ENCODE peak calls at places on chromosomes 5 and 9, in ten cellular contexts. U is WERI-Rb-1; S is CD4-positive, alpha-beta memory T cell; F is GM23248; D is cardiac muscle cell; C is PC-3; K is PC-9; I is aorta; W is right cardiac atrium; Z is heart left ventricle. O is an unnamed sample.

GRCh38 chr5:150396247-150396646 is 16.5 kb downstream of the CD74 start:
- DNase-seq in I (no peak), U (no peak), Z (no peak), K (no peak), D (no peak), F (no peak), S (no peak), W (no peak), C (no peak), O (no peak)

GRCh38 chr5:157366741-157367684 is 93.0 kb upstream of the NIPAL4 start:
- DNase-seq in K (no peak), I (peak), D (peak), C (peak), W (no peak), U (no peak), Z (no peak), S (no peak), F (peak), O (no peak)

GRCh38 chr5:91403404-91403803 is 20.3 kb upstream of the ARRDC3 start:
- DNase-seq in K (no peak), W (no peak), D (no peak), Z (no peak), F (peak), C (no peak), I (no peak), S (no peak), U (no peak), O (no peak)

GRCh38 chr9:124212381-124213050 is 45.2 kb upstream of the NEK6 start:
- DNase-seq in C (peak), Z (no peak), K (peak), I (peak), S (no peak), W (no peak), D (no peak), F (peak), U (no peak), O (no peak)

GRCh38 chr5:16871746-16872339 is 64.2 kb downstream of the MYO10 start:
- DNase-seq in Z (no peak), C (peak), D (no peak), S (no peak), K (no peak), F (peak), I (no peak), U (no peak), W (no peak), O (peak)

GRCh38 chr9:101027733-101028345 is 688 bp upstream of the PLPPR1 start:
- DNase-seq in K (no peak), I (no peak), Z (no peak), F (no peak), S (no peak), D (no peak), C (no peak), W (no peak), U (no peak), O (no peak)

GRCh38 chr5:78009937-78010527 is 233.9 kb upstream of the TBCA start:
- DNase-seq in K (no peak), F (peak), Z (no peak), D (no peak), S (no peak), I (no peak), U (no peak), W (no peak), C (no peak), O (no peak)

GRCh38 chr5:58496488-58496887 is 5.3 kb downstream of the GAPT start:
- DNase-seq in S (no peak), I (no peak), K (no peak), Z (no peak), U (no peak), C (no peak), D (no peak), F (no peak), W (no peak), O (no peak)

GRCh38 chr5:159971931-159972461 is 36.9 kb upstream of the TTC1 start:
- DNase-seq in F (peak), I (no peak), D (peak), U (peak), C (no peak), W (peak), S (no peak), K (no peak), Z (no peak), O (no peak)

GRCh38 chr9:1216532-1216931 is 166.4 kb downstream of the DMRT2 start:
- DNase-seq in F (peak), Z (no peak), D (no peak), K (no peak), W (no peak), S (no peak), U (no peak), I (no peak), C (peak), O (no peak)

GRCh38 chr9:36091028-36091953 is 45.2 kb upstream of the GLIPR2 start:
- DNase-seq in C (peak), D (peak), Z (peak), F (peak), W (no peak), S (no peak), K (no peak), I (no peak), U (no peak), O (no peak)

GRCh38 chr9:128375865-128376264 is 4.7 kb downstream of the URM1 start:
- DNase-seq in S (no peak), I (no peak), Z (no peak), W (no peak), C (no peak), K (no peak), F (peak), D (no peak), U (no peak), O (no peak)

GRCh38 chr5:72510610-72511121 is 3.5 kb upstream of the ZNF366 start:
- DNase-seq in D (no peak), C (peak), F (peak), I (peak), S (no peak), Z (peak), U (no peak), K (no peak), W (peak), O (no peak)

GRCh38 chr5:96045888-96046287 is 84.2 kb upstream of the ELL2 start:
- DNase-seq in I (no peak), D (no peak), W (no peak), S (no peak), U (no peak), F (no peak), K (no peak), Z (no peak), C (no peak), O (no peak)

GRCh38 chr5:140111859-140112551 is 1.9 kb upstream of the PURA start:
- DNase-seq in K (no peak), D (no peak), Z (no peak), F (no peak), S (no peak), W (no peak), C (no peak), I (no peak), U (no peak), O (no peak)
- H3K27ac ChIP-seq in K (no peak), D (no peak), Z (no peak), F (peak), S (no peak), W (no peak), C (no peak), I (peak), U (peak), O (peak)

GRCh38 chr9:130461218-130461630 is 16.5 kb downstream of the ASS1 start:
- DNase-seq in S (peak), Z (peak), K (no peak), U (peak), I (peak), C (peak), W (peak), D (peak), F (peak), O (peak)

GRCh38 chr9:130461731-130462130 is 17.0 kb downstream of the ASS1 start:
- DNase-seq in S (no peak), W (peak), U (no peak), I (no peak), F (no peak), C (no peak), Z (no peak), K (no peak), D (no peak), O (no peak)

GRCh38 chr9:130463141-130463540 is 18.4 kb downstream of the ASS1 start:
- DNase-seq in U (no peak), C (no peak), W (peak), S (no peak), K (no peak), I (no peak), F (no peak), D (no peak), Z (no peak), O (no peak)

GRCh38 chr9:130463763-130464745 is 19.3 kb downstream of the ASS1 start:
- DNase-seq in U (no peak), D (no peak), S (no peak), Z (no peak), W (peak), I (no peak), F (no peak), K (no peak), C (no peak), O (no peak)

DNA sequence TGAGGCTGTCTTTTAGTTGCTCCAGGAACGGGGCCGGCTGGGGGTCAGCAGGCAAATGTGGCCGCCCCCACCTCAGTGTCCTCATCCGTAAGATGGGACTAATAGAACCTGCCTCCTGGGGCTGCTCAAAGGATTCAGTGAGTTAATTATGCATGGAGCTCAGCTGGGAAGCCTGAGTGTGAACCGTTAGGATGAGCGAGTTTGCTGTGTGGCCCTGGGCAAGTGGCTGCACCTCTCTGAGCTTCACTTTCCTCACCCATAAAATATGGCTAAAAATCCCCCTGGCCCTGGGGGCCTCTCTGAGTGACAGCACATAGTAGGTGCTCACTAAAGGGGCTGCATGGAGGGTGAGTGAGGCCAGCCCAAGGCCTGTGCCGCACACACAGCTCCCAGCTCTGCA is 17.9 kb downstream of the ASS1 start:
- DNase-seq in D (no peak), S (no peak), K (no peak), U (no peak), C (no peak), I (no peak), F (no peak), Z (no peak), W (peak), O (no peak)
- H3K4me3 ChIP-seq in D (no peak), S (no peak), K (no peak), U (no peak), C (no peak), I (no peak), F (no peak), Z (no peak), W (no peak), O (no peak)

GRCh38 chr5:116359575-116359974 is 215.0 kb downstream of the SEMA6A start:
- DNase-seq in K (no peak), W (no peak), C (no peak), I (no peak), S (no peak), F (no peak), U (no peak), Z (no peak), D (no peak), O (no peak)
- H3K27ac ChIP-seq in K (no peak), W (peak), C (no peak), I (no peak), S (no peak), F (no peak), U (no peak), Z (peak), D (no peak), O (no peak)

DNA sequence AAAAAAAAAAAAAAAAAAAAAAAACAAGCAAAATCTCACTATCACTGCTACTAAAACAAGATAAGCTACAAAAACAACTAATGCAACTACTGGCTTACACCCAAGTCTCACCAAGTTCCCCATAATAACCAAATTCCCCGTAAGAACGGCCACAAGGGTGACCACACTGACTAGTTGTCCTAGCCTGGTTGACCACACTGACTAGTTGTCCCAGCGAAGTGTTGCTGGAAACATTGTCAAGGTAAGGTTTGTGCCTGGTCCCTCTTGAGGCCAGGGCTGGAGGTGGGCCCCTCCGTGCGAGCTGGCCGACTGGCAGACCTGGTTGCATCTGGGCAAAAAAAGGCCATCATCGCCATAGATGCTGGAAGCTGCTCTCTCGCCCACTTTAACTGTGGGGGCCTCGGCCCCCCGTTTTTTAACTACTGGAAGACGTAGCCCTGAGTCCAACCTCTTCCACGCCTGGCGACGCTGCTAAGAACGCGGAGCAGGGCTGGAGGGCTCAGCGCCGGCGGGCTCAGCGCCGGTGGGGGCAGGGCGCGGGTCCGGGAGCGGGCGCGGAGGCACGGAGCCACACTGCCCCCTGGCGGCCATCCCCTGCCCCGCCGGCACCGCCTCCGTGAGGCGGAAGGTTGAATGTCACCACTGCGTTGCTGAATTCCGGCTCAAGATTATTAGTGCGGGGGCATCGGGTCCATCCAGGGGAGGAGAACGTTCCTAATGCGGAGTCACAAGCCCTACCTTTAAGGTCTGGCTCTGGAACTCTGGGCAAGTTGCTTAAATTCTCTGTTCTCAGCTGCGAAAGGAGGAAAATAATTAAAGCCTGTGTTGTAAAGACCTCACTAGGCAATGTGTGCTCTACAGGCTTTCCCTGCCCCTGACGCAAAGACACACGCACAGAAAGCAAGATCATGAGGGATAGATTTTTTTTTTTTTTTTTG is 84.0 kb downstream of the HSD17B3 start:
- DNase-seq in S (peak), I (peak), D (peak), F (peak), Z (peak), C (peak), K (peak), W (peak), U (peak), O (peak)
- H3K4me3 ChIP-seq in S (no peak), I (no peak), D (peak), F (peak), Z (peak), C (peak), K (no peak), W (peak), U (peak), O (peak)

GRCh38 chr9:77602852-77603251 is 45.3 kb downstream of the GNA14 start:
- DNase-seq in I (no peak), D (no peak), S (no peak), W (no peak), F (no peak), K (no peak), U (no peak), C (no peak), Z (no peak), O (no peak)

GRCh38 chr9:77606526-77606925 is 41.6 kb downstream of the GNA14 start:
- DNase-seq in D (no peak), C (no peak), W (no peak), K (no peak), Z (no peak), F (no peak), U (no peak), I (no peak), S (no peak), O (no peak)

GRCh38 chr9:77601476-77602056 is 46.6 kb downstream of the GNA14 start:
- DNase-seq in C (no peak), W (no peak), K (no peak), I (no peak), Z (no peak), D (no peak), S (no peak), U (no peak), F (no peak), O (no peak)

GRCh38 chr9:77605449-77606220 is 42.5 kb downstream of the GNA14 start:
- DNase-seq in D (no peak), S (no peak), F (no peak), I (no peak), K (no peak), C (no peak), U (no peak), Z (no peak), W (no peak), O (no peak)

GRCh38 chr9:77604316-77604715 is 43.8 kb downstream of the GNA14 start:
- DNase-seq in Z (no peak), S (no peak), W (no peak), I (no peak), K (no peak), C (no peak), U (no peak), F (no peak), D (no peak), O (no peak)
- H3K27ac ChIP-seq in Z (no peak), S (no peak), W (no peak), I (no peak), K (no peak), C (no peak), U (no peak), F (no peak), D (no peak), O (no peak)

O was measured in ovary.